ENCODE peak calls at places on chromosomes 5 and 9, in eight cellular contexts. One of them, this sample, is unnamed.

GRCh38 chr5:72597456-72597948 is 90.3 kb upstream of the ZNF366 start:
- DNase-seq in GM06990: no peak
- DNase-seq in HEK293T: no peak
- DNase-seq in activated CD4-positive, CD25-positive, alpha-beta regulatory T cell: no peak
- DNase-seq in ELF-1: peak; percentile 66
- DNase-seq in HS-27A: no peak
- DNase-seq in retina: no peak
- DNase-seq in uterus: no peak
- DNase-seq in this sample: peak; percentile 59

GRCh38 chr5:89934069-89934468 is 475.5 kb downstream of the CETN3 start:
- DNase-seq in GM06990: no peak
- DNase-seq in HEK293T: no peak
- DNase-seq in activated CD4-positive, CD25-positive, alpha-beta regulatory T cell: no peak
- DNase-seq in ELF-1: no peak
- DNase-seq in HS-27A: no peak
- DNase-seq in retina: no peak
- DNase-seq in uterus: no peak
- DNase-seq in this sample: no peak

GRCh38 chr5:137191179-137191578 is 307.9 kb downstream of the SPOCK1 start:
- DNase-seq in GM06990: no peak
- DNase-seq in HEK293T: no peak
- DNase-seq in activated CD4-positive, CD25-positive, alpha-beta regulatory T cell: no peak
- DNase-seq in ELF-1: no peak
- DNase-seq in HS-27A: no peak
- DNase-seq in retina: no peak
- DNase-seq in uterus: no peak
- DNase-seq in this sample: no peak

GRCh38 chr5:175246242-175246891 is 197.6 kb downstream of the DRD1 start:
- DNase-seq in GM06990: no peak
- DNase-seq in HEK293T: no peak
- DNase-seq in activated CD4-positive, CD25-positive, alpha-beta regulatory T cell: no peak
- DNase-seq in ELF-1: peak; percentile 29
- DNase-seq in HS-27A: peak; percentile 59
- DNase-seq in retina: no peak
- DNase-seq in uterus: peak; percentile 15
- DNase-seq in this sample: peak; percentile 82

GRCh38 chr9:134328341-134328840 is 2.1 kb downstream of the RXRA start:
- DNase-seq in GM06990: no peak
- DNase-seq in HEK293T: no peak
- DNase-seq in activated CD4-positive, CD25-positive, alpha-beta regulatory T cell: no peak
- DNase-seq in ELF-1: peak; percentile 80
- DNase-seq in HS-27A: no peak
- DNase-seq in retina: no peak
- DNase-seq in uterus: no peak
- DNase-seq in this sample: no peak

GRCh38 chr5:32534056-32534455 is 51.3 kb upstream of the SUB1 start:
- DNase-seq in GM06990: no peak
- DNase-seq in HEK293T: no peak
- DNase-seq in activated CD4-positive, CD25-positive, alpha-beta regulatory T cell: no peak
- DNase-seq in ELF-1: no peak
- DNase-seq in HS-27A: no peak
- DNase-seq in retina: no peak
- DNase-seq in uterus: peak; percentile 51
- DNase-seq in this sample: no peak

GRCh38 chr9:137745541-137745991 is 126.8 kb downstream of the EHMT1 start:
- DNase-seq in GM06990: peak; percentile 80
- DNase-seq in HEK293T: no peak
- DNase-seq in activated CD4-positive, CD25-positive, alpha-beta regulatory T cell: no peak
- DNase-seq in ELF-1: peak; percentile 85
- DNase-seq in HS-27A: no peak
- DNase-seq in retina: peak; percentile 32
- DNase-seq in uterus: no peak
- DNase-seq in this sample: no peak

GRCh38 chr5:55636711-55637110 is 75.4 kb downstream of the SLC38A9 start:
- DNase-seq in GM06990: no peak
- DNase-seq in HEK293T: no peak
- DNase-seq in activated CD4-positive, CD25-positive, alpha-beta regulatory T cell: no peak
- DNase-seq in ELF-1: peak; percentile 32
- DNase-seq in HS-27A: no peak
- DNase-seq in retina: no peak
- DNase-seq in uterus: peak; percentile 64
- DNase-seq in this sample: no peak

GRCh38 chr5:157955541-157956172 is 96.7 kb upstream of the CLINT1 start:
- DNase-seq in GM06990: no peak
- DNase-seq in HEK293T: no peak
- DNase-seq in activated CD4-positive, CD25-positive, alpha-beta regulatory T cell: no peak
- DNase-seq in ELF-1: no peak
- DNase-seq in HS-27A: no peak
- DNase-seq in retina: no peak
- DNase-seq in uterus: no peak
- DNase-seq in this sample: no peak

GRCh38 chr9:37984672-37985611 is 81.0 kb upstream of the SLC25A51 start:
- DNase-seq in GM06990: no peak
- DNase-seq in HEK293T: peak; percentile 41
- DNase-seq in activated CD4-positive, CD25-positive, alpha-beta regulatory T cell: no peak
- DNase-seq in ELF-1: peak; percentile 73
- DNase-seq in HS-27A: no peak
- DNase-seq in retina: peak; percentile 87
- DNase-seq in uterus: no peak
- DNase-seq in this sample: no peak

GRCh38 chr5:150411245-150411979 is 1.3 kb downstream of the CD74 start:
- DNase-seq in GM06990: peak; percentile 72
- DNase-seq in HEK293T: peak; percentile 37
- DNase-seq in activated CD4-positive, CD25-positive, alpha-beta regulatory T cell: peak; percentile 27
- DNase-seq in ELF-1: no peak
- DNase-seq in HS-27A: no peak
- DNase-seq in retina: no peak
- DNase-seq in uterus: no peak
- DNase-seq in this sample: no peak

GRCh38 chr5:55593115-55593472 is 58.3 kb upstream of the PLPP1 start:
- DNase-seq in GM06990: no peak
- DNase-seq in HEK293T: no peak
- DNase-seq in activated CD4-positive, CD25-positive, alpha-beta regulatory T cell: no peak
- DNase-seq in ELF-1: no peak
- DNase-seq in HS-27A: no peak
- DNase-seq in retina: no peak
- DNase-seq in uterus: no peak
- DNase-seq in this sample: no peak

GRCh38 chr5:41527201-41527779 is 16.9 kb upstream of the PLCXD3 start:
- DNase-seq in GM06990: no peak
- DNase-seq in HEK293T: no peak
- DNase-seq in activated CD4-positive, CD25-positive, alpha-beta regulatory T cell: no peak
- DNase-seq in ELF-1: peak; percentile 12
- DNase-seq in HS-27A: peak; percentile 99
- DNase-seq in retina: no peak
- DNase-seq in uterus: no peak
- DNase-seq in this sample: peak; percentile 100

GRCh38 chr5:126198509-126198908 is 224.7 kb upstream of the GRAMD2B start:
- DNase-seq in GM06990: no peak
- DNase-seq in HEK293T: no peak
- DNase-seq in activated CD4-positive, CD25-positive, alpha-beta regulatory T cell: no peak
- DNase-seq in ELF-1: peak; percentile 69
- DNase-seq in HS-27A: no peak
- DNase-seq in retina: no peak
- DNase-seq in uterus: no peak
- DNase-seq in this sample: no peak

GRCh38 chr5:56516034-56516433 is 282.9 kb upstream of the ANKRD55 start:
- DNase-seq in GM06990: no peak
- DNase-seq in HEK293T: no peak
- DNase-seq in activated CD4-positive, CD25-positive, alpha-beta regulatory T cell: no peak
- DNase-seq in ELF-1: no peak
- DNase-seq in HS-27A: no peak
- DNase-seq in retina: no peak
- DNase-seq in uterus: no peak
- DNase-seq in this sample: no peak

GRCh38 chr5:92544042-92544441 is 1037.0 kb downstream of the NR2F1-AS1 start:
- DNase-seq in GM06990: no peak
- DNase-seq in HEK293T: no peak
- DNase-seq in activated CD4-positive, CD25-positive, alpha-beta regulatory T cell: no peak
- DNase-seq in ELF-1: no peak
- DNase-seq in HS-27A: no peak
- DNase-seq in retina: no peak
- DNase-seq in uterus: no peak
- DNase-seq in this sample: no peak

GRCh38 chr9:126549246-126550006 is 64.3 kb upstream of the LMX1B start:
- DNase-seq in GM06990: no peak
- DNase-seq in HEK293T: no peak
- DNase-seq in activated CD4-positive, CD25-positive, alpha-beta regulatory T cell: no peak
- DNase-seq in ELF-1: no peak
- DNase-seq in HS-27A: no peak
- DNase-seq in retina: no peak
- DNase-seq in uterus: no peak
- DNase-seq in this sample: no peak

GRCh38 chr5:1401681-1402096 is 43.6 kb downstream of the SLC6A3 start:
- DNase-seq in GM06990: no peak
- DNase-seq in HEK293T: no peak
- DNase-seq in activated CD4-positive, CD25-positive, alpha-beta regulatory T cell: no peak
- DNase-seq in ELF-1: no peak
- DNase-seq in HS-27A: no peak
- DNase-seq in retina: no peak
- DNase-seq in uterus: no peak
- DNase-seq in this sample: no peak

GRCh38 chr9:76127637-76128036 is 237.2 kb downstream of the PCSK5 start:
- DNase-seq in GM06990: no peak
- DNase-seq in HEK293T: no peak
- DNase-seq in activated CD4-positive, CD25-positive, alpha-beta regulatory T cell: no peak
- DNase-seq in ELF-1: no peak
- DNase-seq in HS-27A: no peak
- DNase-seq in retina: no peak
- DNase-seq in uterus: no peak
- DNase-seq in this sample: no peak

GRCh38 chr9:16221350-16221749 is 649.1 kb downstream of the BNC2 start:
- DNase-seq in GM06990: no peak
- DNase-seq in HEK293T: no peak
- DNase-seq in activated CD4-positive, CD25-positive, alpha-beta regulatory T cell: no peak
- DNase-seq in ELF-1: no peak
- DNase-seq in HS-27A: no peak
- DNase-seq in retina: no peak
- DNase-seq in uterus: no peak
- DNase-seq in this sample: no peak

GRCh38 chr9:87263291-87263690 is 234.4 kb upstream of the DAPK1 start:
- DNase-seq in GM06990: no peak
- DNase-seq in HEK293T: no peak
- DNase-seq in activated CD4-positive, CD25-positive, alpha-beta regulatory T cell: no peak
- DNase-seq in ELF-1: peak; percentile 79
- DNase-seq in HS-27A: no peak
- DNase-seq in retina: no peak
- DNase-seq in uterus: no peak
- DNase-seq in this sample: no peak

GRCh38 chr9:96084289-96084688 is 208.8 kb downstream of the ERCC6L2 start:
- DNase-seq in GM06990: no peak
- DNase-seq in HEK293T: no peak
- DNase-seq in activated CD4-positive, CD25-positive, alpha-beta regulatory T cell: no peak
- DNase-seq in ELF-1: peak; percentile 52
- DNase-seq in HS-27A: no peak
- DNase-seq in retina: no peak
- DNase-seq in uterus: no peak
- DNase-seq in this sample: no peak

GRCh38 chr9:97501177-97501971 is at the start of gene TMOD1:
- DNase-seq in GM06990: peak; percentile 85
- DNase-seq in HEK293T: peak; percentile 89
- DNase-seq in activated CD4-positive, CD25-positive, alpha-beta regulatory T cell: no peak
- DNase-seq in ELF-1: peak; percentile 70
- DNase-seq in HS-27A: no peak
- DNase-seq in retina: peak; percentile 64
- DNase-seq in uterus: peak; percentile 76
- DNase-seq in this sample: no peak

GRCh38 chr9:4769321-4770080 is 23.2 kb upstream of the RCL1 start:
- DNase-seq in GM06990: no peak
- DNase-seq in HEK293T: no peak
- DNase-seq in activated CD4-positive, CD25-positive, alpha-beta regulatory T cell: no peak
- DNase-seq in ELF-1: no peak
- DNase-seq in HS-27A: no peak
- DNase-seq in retina: no peak
- DNase-seq in uterus: no peak
- DNase-seq in this sample: no peak

GRCh38 chr5:136295914-136296313 is 69.4 kb downstream of the TRPC7 start:
- DNase-seq in GM06990: no peak
- DNase-seq in HEK293T: no peak
- DNase-seq in activated CD4-positive, CD25-positive, alpha-beta regulatory T cell: no peak
- DNase-seq in ELF-1: no peak
- DNase-seq in HS-27A: peak; percentile 23
- DNase-seq in retina: no peak
- DNase-seq in uterus: no peak
- DNase-seq in this sample: peak; percentile 2

GRCh38 chr9:79233542-79233941 is 338.2 kb upstream of the TLE4 start:
- DNase-seq in GM06990: no peak
- DNase-seq in HEK293T: peak; percentile 79
- DNase-seq in activated CD4-positive, CD25-positive, alpha-beta regulatory T cell: no peak
- DNase-seq in ELF-1: peak; percentile 71
- DNase-seq in HS-27A: no peak
- DNase-seq in retina: no peak
- DNase-seq in uterus: no peak
- DNase-seq in this sample: no peak

GRCh38 chr9:70081120-70081495 is 37.5 kb downstream of the MAMDC2 start:
- DNase-seq in GM06990: no peak
- DNase-seq in HEK293T: no peak
- DNase-seq in activated CD4-positive, CD25-positive, alpha-beta regulatory T cell: no peak
- DNase-seq in ELF-1: no peak
- DNase-seq in HS-27A: no peak
- DNase-seq in retina: no peak
- DNase-seq in uterus: no peak
- DNase-seq in this sample: peak; percentile 56

GRCh38 chr9:90003046-90003355 is 398.2 kb downstream of the GADD45G start:
- DNase-seq in GM06990: no peak
- DNase-seq in HEK293T: no peak
- DNase-seq in activated CD4-positive, CD25-positive, alpha-beta regulatory T cell: no peak
- DNase-seq in ELF-1: no peak
- DNase-seq in HS-27A: no peak
- DNase-seq in retina: no peak
- DNase-seq in uterus: no peak
- DNase-seq in this sample: no peak

GRCh38 chr5:69489246-69489645 is 3.3 kb upstream of the OCLN start:
- DNase-seq in GM06990: no peak
- DNase-seq in HEK293T: no peak
- DNase-seq in activated CD4-positive, CD25-positive, alpha-beta regulatory T cell: no peak
- DNase-seq in ELF-1: no peak
- DNase-seq in HS-27A: no peak
- DNase-seq in retina: no peak
- DNase-seq in uterus: no peak
- DNase-seq in this sample: no peak

GRCh38 chr9:64773491-64773931 is 511.5 kb downstream of the FOXD4L5 start:
- DNase-seq in GM06990: peak; percentile 20
- DNase-seq in HEK293T: no peak
- DNase-seq in activated CD4-positive, CD25-positive, alpha-beta regulatory T cell: no peak
- DNase-seq in ELF-1: peak; percentile 1
- DNase-seq in HS-27A: no peak
- DNase-seq in retina: peak; percentile 14
- DNase-seq in uterus: no peak
- DNase-seq in this sample: no peak

GRCh38 chr9:112355305-112355953 is 22.0 kb upstream of the PTBP3 start:
- DNase-seq in GM06990: peak; percentile 39
- DNase-seq in HEK293T: no peak
- DNase-seq in activated CD4-positive, CD25-positive, alpha-beta regulatory T cell: no peak
- DNase-seq in ELF-1: no peak
- DNase-seq in HS-27A: no peak
- DNase-seq in retina: no peak
- DNase-seq in uterus: peak; percentile 32
- DNase-seq in this sample: no peak

GRCh38 chr5:133696782-133697507 is 84.6 kb upstream of the FSTL4 start:
- DNase-seq in GM06990: no peak
- DNase-seq in HEK293T: no peak
- DNase-seq in activated CD4-positive, CD25-positive, alpha-beta regulatory T cell: no peak
- DNase-seq in ELF-1: no peak
- DNase-seq in HS-27A: no peak
- DNase-seq in retina: no peak
- DNase-seq in uterus: no peak
- DNase-seq in this sample: no peak

GRCh38 chr5:110377411-110378392 is 348.8 kb downstream of the TMEM232 start:
- DNase-seq in GM06990: no peak
- DNase-seq in HEK293T: no peak
- DNase-seq in activated CD4-positive, CD25-positive, alpha-beta regulatory T cell: no peak
- DNase-seq in ELF-1: peak; percentile 21
- DNase-seq in HS-27A: no peak
- DNase-seq in retina: peak; percentile 22
- DNase-seq in uterus: no peak
- DNase-seq in this sample: peak; percentile 77

GRCh38 chr5:168179185-168179584 is 112.3 kb upstream of the WWC1 start:
- DNase-seq in GM06990: no peak
- DNase-seq in HEK293T: no peak
- DNase-seq in activated CD4-positive, CD25-positive, alpha-beta regulatory T cell: no peak
- DNase-seq in ELF-1: no peak
- DNase-seq in HS-27A: no peak
- DNase-seq in retina: no peak
- DNase-seq in uterus: no peak
- DNase-seq in this sample: no peak

This sample was measured in HS-5.